ENCODE peak calls at places on chromosome 13, in ten cellular contexts. M is Right ventricle myocardium inferior; C is BE2C; U is substantia nigra; L is activated gamma-delta T cell treated with anti-CD3 and anti-CD28 coated beads, Interleukin-2, amount 50 U/mL, for 16 hours; E is SW 1271; I is posterior cingulate gyrus; J is left colon; O is NCI-H2029; Q is stimulated activated naive B cell treated with anti-CD40 and anti-IgM and Interleukin-4, amounts not matched to agents 10 μg/mL and 1 μg/mL and 100 μg/mL, for 72 hours. A is an unnamed sample.

GRCh38 chr13:105048685-105049084 is 1486.8 kb downstream of the EFNB2 start:
- DNase-seq in M (no peak), C (no peak), U (no peak), L (no peak), E (no peak), I (no peak), J (no peak), O (no peak), Q (no peak), A (no peak)

GRCh38 chr13:28239374-28239773 is 101.0 kb downstream of the PAN3 start:
- DNase-seq in M (no peak), C (no peak), U (no peak), L (no peak), E (no peak), I (no peak), J (no peak), O (no peak), Q (no peak), A (no peak)

GRCh38 chr13:95624020-95624419 is 20.5 kb downstream of the DZIP1 start:
- DNase-seq in M (no peak), C (peak; percentile 43), U (peak; percentile 10), L (no peak), E (no peak), I (no peak), J (peak; percentile 8), O (no peak), Q (no peak), A (no peak)

GRCh38 chr13:23411220-23411619 is 22.3 kb downstream of the SACS start:
- DNase-seq in M (no peak), C (no peak), U (no peak), L (no peak), E (no peak), I (no peak), J (no peak), O (no peak), Q (no peak), A (no peak)

GRCh38 chr13:27918041-27918917 is 1.5 kb upstream of the PDX1 start:
- DNase-seq in M (no peak), C (no peak), U (no peak), L (no peak), E (no peak), I (no peak), J (no peak), O (no peak), Q (no peak), A (no peak)

GRCh38 chr13:66994097-66994496 is 236.0 kb downstream of the PCDH9 start:
- DNase-seq in M (peak; percentile 68), C (peak; percentile 93), U (peak; percentile 86), L (no peak), E (no peak), I (peak; percentile 76), J (peak; percentile 27), O (no peak), Q (peak; percentile 67), A (peak; percentile 58)

GRCh38 chr13:111903143-111903542 is 163.8 kb upstream of the SOX1 start:
- DNase-seq in M (no peak), C (no peak), U (no peak), L (no peak), E (no peak), I (no peak), J (no peak), O (no peak), Q (no peak), A (no peak)

GRCh38 chr13:113880651-113881611 is 17.1 kb upstream of the GAS6 start:
- DNase-seq in M (no peak), C (no peak), U (no peak), L (no peak), E (no peak), I (no peak), J (no peak), O (no peak), Q (no peak), A (no peak)

GRCh38 chr13:110017379-110017778 is 231.0 kb upstream of the IRS2 start:
- DNase-seq in M (no peak), C (no peak), U (no peak), L (no peak), E (no peak), I (no peak), J (no peak), O (no peak), Q (no peak), A (no peak)

GRCh38 chr13:111549464-111549863 is 229.0 kb downstream of the TEX29 start:
- DNase-seq in M (no peak), C (no peak), U (no peak), L (no peak), E (no peak), I (no peak), J (no peak), O (no peak), Q (no peak), A (no peak)

GRCh38 chr13:43495732-43496131 is 291.0 kb downstream of the ENOX1 start:
- DNase-seq in M (no peak), C (no peak), U (no peak), L (no peak), E (no peak), I (no peak), J (no peak), O (no peak), Q (no peak), A (no peak)

GRCh38 chr13:40064154-40064713 is 408.8 kb downstream of the COG6 start:
- DNase-seq in M (no peak), C (no peak), U (no peak), L (no peak), E (no peak), I (no peak), J (no peak), O (no peak), Q (no peak), A (no peak)

GRCh38 chr13:77891486-77891885 is 27.1 kb downstream of the EDNRB start:
- DNase-seq in M (no peak), C (no peak), U (no peak), L (no peak), E (no peak), I (no peak), J (no peak), O (no peak), Q (no peak), A (no peak)

GRCh38 chr13:39483326-39483725 is 119.7 kb downstream of the LHFPL6 start:
- DNase-seq in M (no peak), C (no peak), U (no peak), L (no peak), E (no peak), I (no peak), J (no peak), O (no peak), Q (no peak), A (no peak)

GRCh38 chr13:49125964-49126363 is 94.2 kb upstream of the MLNR start:
- DNase-seq in M (no peak), C (no peak), U (no peak), L (no peak), E (no peak), I (no peak), J (no peak), O (no peak), Q (no peak), A (no peak)

GRCh38 chr13:30346159-30346788 is 38.9 kb upstream of the KATNAL1 start:
- DNase-seq in M (no peak), C (no peak), U (no peak), L (peak; percentile 46), E (no peak), I (no peak), J (peak; percentile 41), O (no peak), Q (peak; percentile 44), A (no peak)

GRCh38 chr13:43129021-43129420 is 105.6 kb downstream of the DNAJC15 start:
- DNase-seq in M (no peak), C (no peak), U (no peak), L (no peak), E (no peak), I (no peak), J (no peak), O (no peak), Q (no peak), A (no peak)

GRCh38 chr13:26021516-26021915 is 30.3 kb downstream of the SHISA2 start:
- DNase-seq in M (no peak), C (no peak), U (no peak), L (no peak), E (no peak), I (no peak), J (no peak), O (no peak), Q (no peak), A (no peak)

GRCh38 chr13:27980280-27980998 is 8.1 kb downstream of the URAD start:
- DNase-seq in M (no peak), C (no peak), U (no peak), L (no peak), E (no peak), I (no peak), J (peak; percentile 68), O (no peak), Q (no peak), A (no peak)

A was measured in anterior cingulate cortex.